ENCODE peak calls at places on chromosomes 13 and 19, in five cellular contexts. One of them, this sample, is unnamed.

GRCh38 chr13:45195421-45195820 is 5.4 kb downstream of the KCTD4 start:
- DNase-seq in breast epithelium: no peak
- DNase-seq in CD4-positive, alpha-beta T cell: no peak
- DNase-seq in stomach: no peak
- DNase-seq in PC-9: no peak
- DNase-seq in this sample: no peak

GRCh38 chr13:19838726-19839342 is 24.6 kb downstream of the ZMYM5 start:
- DNase-seq in breast epithelium: no peak
- DNase-seq in CD4-positive, alpha-beta T cell: no peak
- DNase-seq in stomach: no peak
- DNase-seq in PC-9: no peak
- DNase-seq in this sample: no peak

GRCh38 chr13:60134376-60134775 is 29.4 kb downstream of the DIAPH3 start:
- DNase-seq in breast epithelium: no peak
- DNase-seq in CD4-positive, alpha-beta T cell: no peak
- DNase-seq in stomach: no peak
- DNase-seq in PC-9: no peak
- DNase-seq in this sample: no peak

GRCh38 chr19:35347930-35348298 is 212 bp downstream of the FFAR1 start:
- DNase-seq in breast epithelium: peak
- DNase-seq in CD4-positive, alpha-beta T cell: no peak
- DNase-seq in stomach: no peak
- DNase-seq in PC-9: no peak
- DNase-seq in this sample: no peak

GRCh38 chr13:19959831-19960672 is 1.5 kb downstream of the ZMYM2 start:
- DNase-seq in breast epithelium: peak
- DNase-seq in CD4-positive, alpha-beta T cell: peak
- DNase-seq in stomach: peak
- DNase-seq in PC-9: peak
- DNase-seq in this sample: peak

GRCh38 chr13:43307221-43307920 is 284.0 kb downstream of the DNAJC15 start:
- DNase-seq in breast epithelium: no peak
- DNase-seq in CD4-positive, alpha-beta T cell: no peak
- DNase-seq in stomach: no peak
- DNase-seq in PC-9: no peak
- DNase-seq in this sample: no peak

GRCh38 chr19:37148214-37148613 is 24.3 kb downstream of the ZNF585A start:
- DNase-seq in breast epithelium: no peak
- DNase-seq in CD4-positive, alpha-beta T cell: no peak
- DNase-seq in stomach: no peak
- DNase-seq in PC-9: no peak
- DNase-seq in this sample: no peak

GRCh38 chr13:37715606-37716015 is 117.0 kb upstream of the POSTN start:
- DNase-seq in breast epithelium: no peak
- DNase-seq in CD4-positive, alpha-beta T cell: no peak
- DNase-seq in stomach: no peak
- DNase-seq in PC-9: peak
- DNase-seq in this sample: peak

GRCh38 chr13:38042771-38043170 is 173.2 kb upstream of the TRPC4 start:
- DNase-seq in breast epithelium: no peak
- DNase-seq in CD4-positive, alpha-beta T cell: no peak
- DNase-seq in stomach: no peak
- DNase-seq in PC-9: no peak
- DNase-seq in this sample: no peak

GRCh38 chr13:41222259-41222852 is 28.0 kb upstream of the KBTBD7 start:
- DNase-seq in breast epithelium: no peak
- DNase-seq in CD4-positive, alpha-beta T cell: peak
- DNase-seq in stomach: peak
- DNase-seq in PC-9: peak
- DNase-seq in this sample: peak

GRCh38 chr19:48878219-48879024 is 6.2 kb downstream of the PPP1R15A start:
- DNase-seq in breast epithelium: no peak
- DNase-seq in CD4-positive, alpha-beta T cell: peak
- DNase-seq in stomach: peak
- DNase-seq in PC-9: peak
- DNase-seq in this sample: no peak

GRCh38 chr19:19461306-19461670 is 54.1 kb downstream of the TSSK6 start:
- DNase-seq in breast epithelium: no peak
- DNase-seq in CD4-positive, alpha-beta T cell: no peak
- DNase-seq in stomach: no peak
- DNase-seq in PC-9: no peak
- DNase-seq in this sample: no peak

GRCh38 chr13:44230736-44231135 is 142.9 kb upstream of the SERP2 start:
- DNase-seq in breast epithelium: no peak
- DNase-seq in CD4-positive, alpha-beta T cell: no peak
- DNase-seq in stomach: no peak
- DNase-seq in PC-9: peak
- DNase-seq in this sample: no peak

GRCh38 chr19:31633014-31633413 is 283.8 kb upstream of the TSHZ3 start:
- DNase-seq in breast epithelium: no peak
- DNase-seq in CD4-positive, alpha-beta T cell: no peak
- DNase-seq in stomach: no peak
- DNase-seq in PC-9: no peak
- DNase-seq in this sample: no peak

GRCh38 chr13:47680752-47681151 is 320.3 kb downstream of the SUCLA2 start:
- DNase-seq in breast epithelium: no peak
- DNase-seq in CD4-positive, alpha-beta T cell: no peak
- DNase-seq in stomach: no peak
- DNase-seq in PC-9: no peak
- DNase-seq in this sample: peak

GRCh38 chr19:38784224-38784623 is 4.8 kb upstream of the LGALS7B start:
- DNase-seq in breast epithelium: no peak
- DNase-seq in CD4-positive, alpha-beta T cell: no peak
- DNase-seq in stomach: no peak
- DNase-seq in PC-9: peak
- DNase-seq in this sample: no peak

GRCh38 chr13:79674765-79675515 is 194.0 kb downstream of the NDFIP2 start:
- DNase-seq in breast epithelium: no peak
- DNase-seq in CD4-positive, alpha-beta T cell: no peak
- DNase-seq in stomach: no peak
- DNase-seq in PC-9: no peak
- DNase-seq in this sample: no peak

GRCh38 chr13:109330941-109331340 is 455.4 kb downstream of the IRS2 start:
- DNase-seq in breast epithelium: no peak
- DNase-seq in CD4-positive, alpha-beta T cell: no peak
- DNase-seq in stomach: no peak
- DNase-seq in PC-9: peak
- DNase-seq in this sample: no peak

GRCh38 chr19:15871570-15871969 is 26.3 kb downstream of the CYP4F2 start:
- DNase-seq in breast epithelium: no peak
- DNase-seq in CD4-positive, alpha-beta T cell: no peak
- DNase-seq in stomach: no peak
- DNase-seq in PC-9: no peak
- DNase-seq in this sample: no peak

GRCh38 chr19:3723883-3724282 is 15.7 kb downstream of the TJP3 start:
- DNase-seq in breast epithelium: no peak
- DNase-seq in CD4-positive, alpha-beta T cell: no peak
- DNase-seq in stomach: no peak
- DNase-seq in PC-9: no peak
- DNase-seq in this sample: no peak

GRCh38 chr13:76976488-76976887 is 15.4 kb upstream of the CLN5 start:
- DNase-seq in breast epithelium: no peak
- DNase-seq in CD4-positive, alpha-beta T cell: no peak
- DNase-seq in stomach: no peak
- DNase-seq in PC-9: peak
- DNase-seq in this sample: no peak

GRCh38 chr19:35756373-35757230 is at the start of gene HSPB6:
- DNase-seq in breast epithelium: no peak
- DNase-seq in CD4-positive, alpha-beta T cell: no peak
- DNase-seq in stomach: peak
- DNase-seq in PC-9: no peak
- DNase-seq in this sample: no peak

GRCh38 chr19:19386373-19386869 is 19.1 kb upstream of the GATAD2A start:
- DNase-seq in breast epithelium: no peak
- DNase-seq in CD4-positive, alpha-beta T cell: no peak
- DNase-seq in stomach: no peak
- DNase-seq in PC-9: no peak
- DNase-seq in this sample: no peak

GRCh38 chr13:113113846-113114271 is 8.3 kb downstream of the F7 start:
- DNase-seq in breast epithelium: peak
- DNase-seq in CD4-positive, alpha-beta T cell: no peak
- DNase-seq in stomach: no peak
- DNase-seq in PC-9: no peak
- DNase-seq in this sample: no peak

GRCh38 chr19:57560049-57560491 is 407 bp upstream of the ZNF550 start:
- DNase-seq in breast epithelium: no peak
- DNase-seq in CD4-positive, alpha-beta T cell: no peak
- DNase-seq in stomach: no peak
- DNase-seq in PC-9: peak
- DNase-seq in this sample: peak

GRCh38 chr19:4063369-4064072 is 3.2 kb downstream of the ZBTB7A start:
- DNase-seq in breast epithelium: no peak
- DNase-seq in CD4-positive, alpha-beta T cell: no peak
- DNase-seq in stomach: no peak
- DNase-seq in PC-9: no peak
- DNase-seq in this sample: no peak

GRCh38 chr19:56261145-56261544 is 11.4 kb upstream of the EDDM13 start:
- DNase-seq in breast epithelium: no peak
- DNase-seq in CD4-positive, alpha-beta T cell: no peak
- DNase-seq in stomach: no peak
- DNase-seq in PC-9: no peak
- DNase-seq in this sample: no peak

GRCh38 chr19:18591735-18592385 is 3.3 kb downstream of the REX1BD start:
- DNase-seq in breast epithelium: no peak
- DNase-seq in CD4-positive, alpha-beta T cell: no peak
- DNase-seq in stomach: no peak
- DNase-seq in PC-9: no peak
- DNase-seq in this sample: no peak

GRCh38 chr19:3224346-3225325 is at the start of gene CELF5:
- DNase-seq in breast epithelium: no peak
- DNase-seq in CD4-positive, alpha-beta T cell: peak
- DNase-seq in stomach: peak
- DNase-seq in PC-9: no peak
- DNase-seq in this sample: peak

GRCh38 chr13:30081331-30081730 is 226.0 kb downstream of the KATNAL1 start:
- DNase-seq in breast epithelium: no peak
- DNase-seq in CD4-positive, alpha-beta T cell: no peak
- DNase-seq in stomach: no peak
- DNase-seq in PC-9: no peak
- DNase-seq in this sample: no peak

GRCh38 chr13:30079501-30079900 is 227.8 kb downstream of the KATNAL1 start:
- DNase-seq in breast epithelium: no peak
- DNase-seq in CD4-positive, alpha-beta T cell: no peak
- DNase-seq in stomach: no peak
- DNase-seq in PC-9: no peak
- DNase-seq in this sample: no peak

GRCh38 chr13:30078059-30078458 is 227.6 kb upstream of the UBL3 start:
- DNase-seq in breast epithelium: no peak
- DNase-seq in CD4-positive, alpha-beta T cell: no peak
- DNase-seq in stomach: no peak
- DNase-seq in PC-9: no peak
- DNase-seq in this sample: no peak

GRCh38 chr13:30074955-30075614 is 224.7 kb upstream of the UBL3 start:
- DNase-seq in breast epithelium: no peak
- DNase-seq in CD4-positive, alpha-beta T cell: no peak
- DNase-seq in stomach: no peak
- DNase-seq in PC-9: no peak
- DNase-seq in this sample: no peak

DNA sequence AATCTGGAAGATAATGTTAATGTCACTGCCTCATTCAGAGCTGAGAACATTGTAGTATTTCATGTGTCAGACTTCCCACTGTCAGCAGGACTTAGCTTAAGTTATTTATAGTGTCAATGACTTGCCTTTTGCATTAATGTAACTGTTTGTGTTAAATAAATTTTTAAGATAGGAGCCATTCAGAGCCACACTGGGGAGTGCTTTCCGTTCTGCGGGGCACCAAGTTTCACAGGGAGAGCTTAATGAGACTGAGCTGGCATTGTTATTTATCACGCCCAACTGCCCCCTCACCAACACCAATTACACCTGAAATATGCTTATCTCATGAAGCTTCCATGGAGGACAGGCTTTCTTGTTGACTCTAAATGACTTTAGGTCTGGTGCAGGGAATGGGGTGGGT is 226.9 kb upstream of the UBL3 start:
- DNase-seq in breast epithelium: no peak
- DNase-seq in CD4-positive, alpha-beta T cell: no peak
- DNase-seq in stomach: no peak
- DNase-seq in PC-9: no peak
- DNase-seq in this sample: no peak
- H3K27ac ChIP-seq in breast epithelium: no peak
- H3K27ac ChIP-seq in CD4-positive, alpha-beta T cell: no peak
- H3K27ac ChIP-seq in stomach: no peak
- H3K27ac ChIP-seq in PC-9: no peak
- H3K27ac ChIP-seq in this sample: no peak

GRCh38 chr13:100063906-100064305 is 25.0 kb upstream of the PCCA start:
- DNase-seq in breast epithelium: no peak
- DNase-seq in CD4-positive, alpha-beta T cell: no peak
- DNase-seq in stomach: no peak
- DNase-seq in PC-9: no peak
- DNase-seq in this sample: no peak

GRCh38 chr13:100063333-100063732 is 25.6 kb upstream of the PCCA start:
- DNase-seq in breast epithelium: no peak
- DNase-seq in CD4-positive, alpha-beta T cell: no peak
- DNase-seq in stomach: no peak
- DNase-seq in PC-9: no peak
- DNase-seq in this sample: no peak

GRCh38 chr13:100068532-100068931 is 20.4 kb upstream of the PCCA start:
- DNase-seq in breast epithelium: no peak
- DNase-seq in CD4-positive, alpha-beta T cell: no peak
- DNase-seq in stomach: no peak
- DNase-seq in PC-9: no peak
- DNase-seq in this sample: no peak

DNA sequence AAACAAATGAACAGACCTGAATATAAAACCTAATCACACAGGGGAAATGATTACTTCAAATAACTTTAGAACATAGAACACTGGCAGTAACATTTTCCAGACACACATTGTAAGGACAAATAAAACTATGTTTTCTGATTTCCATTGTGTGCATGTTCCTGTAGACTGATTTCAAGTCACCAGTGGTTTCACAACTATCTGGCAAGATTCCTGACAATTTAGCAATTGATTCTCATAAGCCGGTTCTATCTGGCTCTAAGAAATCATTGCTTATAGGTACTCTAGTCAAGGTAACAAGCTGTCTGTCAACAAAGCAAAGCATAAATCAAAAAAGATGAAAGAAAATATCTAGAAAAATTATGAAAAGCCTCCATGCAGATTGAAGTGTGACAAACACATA is 19.6 kb upstream of the PCCA start:
- DNase-seq in breast epithelium: no peak
- DNase-seq in CD4-positive, alpha-beta T cell: no peak
- DNase-seq in stomach: no peak
- DNase-seq in PC-9: peak
- DNase-seq in this sample: peak
- H3K27ac ChIP-seq in breast epithelium: no peak
- H3K27ac ChIP-seq in CD4-positive, alpha-beta T cell: no peak
- H3K27ac ChIP-seq in stomach: no peak
- H3K27ac ChIP-seq in PC-9: no peak
- H3K27ac ChIP-seq in this sample: no peak

GRCh38 chr19:46319620-46320019 is 22.8 kb downstream of the HIF3A start:
- DNase-seq in breast epithelium: no peak
- DNase-seq in CD4-positive, alpha-beta T cell: no peak
- DNase-seq in stomach: no peak
- DNase-seq in PC-9: no peak
- DNase-seq in this sample: no peak
- H3K27ac ChIP-seq in breast epithelium: no peak
- H3K27ac ChIP-seq in CD4-positive, alpha-beta T cell: no peak
- H3K27ac ChIP-seq in stomach: no peak
- H3K27ac ChIP-seq in PC-9: no peak
- H3K27ac ChIP-seq in this sample: no peak

GRCh38 chr13:110519506-110519905 is 42.0 kb downstream of the RAB20 start:
- DNase-seq in breast epithelium: no peak
- DNase-seq in CD4-positive, alpha-beta T cell: no peak
- DNase-seq in stomach: no peak
- DNase-seq in PC-9: no peak
- DNase-seq in this sample: no peak
- H3K27ac ChIP-seq in breast epithelium: no peak
- H3K27ac ChIP-seq in CD4-positive, alpha-beta T cell: no peak
- H3K27ac ChIP-seq in stomach: peak
- H3K27ac ChIP-seq in PC-9: no peak
- H3K27ac ChIP-seq in this sample: no peak

This sample was measured in RWPE1.